ENCODE peak calls at places on chromosomes 5 and 9, in nine cellular contexts. B is fibroblast of the aortic adventitia; F is DND-41; L is CD8-positive, alpha-beta T cell; T is foreskin fibroblast; V is glutamatergic neuron; D is cardiac fibroblast; Y is testis; H is tibial nerve. O is an unnamed sample.

GRCh38 chr9:131610231-131610761 is 65.0 kb downstream of the PRRT1B start:
- DNase-seq in B (peak), F (no peak), L (no peak), T (peak), V (no peak), D (peak), Y (no peak), H (no peak), O (no peak)

GRCh38 chr5:74130141-74130897 is 504.3 kb downstream of the ARHGEF28 start:
- DNase-seq in B (no peak), F (no peak), L (no peak), T (no peak), V (no peak), D (no peak), Y (no peak), H (no peak), O (no peak)

GRCh38 chr5:59136575-59136974 is 553.7 kb downstream of the RAB3C start:
- DNase-seq in B (no peak), F (no peak), L (no peak), T (no peak), V (no peak), D (no peak), Y (no peak), H (no peak), O (no peak)

GRCh38 chr5:35083150-35083549 is 35.4 kb upstream of the AGXT2 start:
- DNase-seq in B (no peak), F (no peak), L (no peak), T (no peak), V (no peak), D (no peak), Y (no peak), H (no peak), O (no peak)

GRCh38 chr9:18010492-18010891 is 431.6 kb downstream of the SH3GL2 start:
- DNase-seq in B (no peak), F (no peak), L (no peak), T (no peak), V (no peak), D (no peak), Y (no peak), H (no peak), O (no peak)

GRCh38 chr9:101166717-101167116 is 138.2 kb downstream of the PLPPR1 start:
- DNase-seq in B (no peak), F (no peak), L (no peak), T (no peak), V (no peak), D (no peak), Y (no peak), H (no peak), O (no peak)

GRCh38 chr5:61318374-61318773 is 13.7 kb upstream of the ZSWIM6 start:
- DNase-seq in B (no peak), F (no peak), L (no peak), T (no peak), V (no peak), D (no peak), Y (no peak), H (no peak), O (no peak)

GRCh38 chr9:104494808-104495207 is 9.3 kb upstream of the OR13F1 start:
- DNase-seq in B (peak), F (no peak), L (no peak), T (no peak), V (no peak), D (peak), Y (no peak), H (no peak), O (no peak)

GRCh38 chr9:21110708-21111576 is 30.7 kb downstream of the IFNW1 start:
- DNase-seq in B (peak), F (peak), L (no peak), T (peak), V (no peak), D (peak), Y (no peak), H (no peak), O (peak)

GRCh38 chr5:116209166-116209565 is 124.3 kb downstream of the COMMD10 start:
- DNase-seq in B (peak), F (no peak), L (no peak), T (no peak), V (no peak), D (no peak), Y (peak), H (no peak), O (no peak)

GRCh38 chr9:121071356-121071755 is 3.4 kb upstream of the CNTRL start:
- DNase-seq in B (no peak), F (no peak), L (no peak), T (no peak), V (no peak), D (no peak), Y (no peak), H (no peak), O (no peak)

GRCh38 chr9:87260171-87260570 is 237.5 kb upstream of the DAPK1 start:
- DNase-seq in B (no peak), F (no peak), L (no peak), T (no peak), V (no peak), D (no peak), Y (no peak), H (peak), O (no peak)

GRCh38 chr9:129644902-129645301 is 3.0 kb upstream of the ASB6 start:
- DNase-seq in B (no peak), F (no peak), L (no peak), T (no peak), V (no peak), D (no peak), Y (no peak), H (no peak), O (no peak)

GRCh38 chr5:108728566-108729305 is 19.0 kb upstream of the FER start:
- DNase-seq in B (no peak), F (peak), L (no peak), T (no peak), V (no peak), D (peak), Y (peak), H (no peak), O (peak)

GRCh38 chr5:133861161-133861737 is 107.2 kb downstream of the C5orf15 start:
- DNase-seq in B (no peak), F (no peak), L (no peak), T (no peak), V (no peak), D (no peak), Y (no peak), H (no peak), O (no peak)

GRCh38 chr9:78566521-78566920 is 269.6 kb downstream of the PSAT1 start:
- DNase-seq in B (no peak), F (no peak), L (no peak), T (peak), V (no peak), D (no peak), Y (no peak), H (no peak), O (no peak)

GRCh38 chr9:96655198-96655851 is at the start of gene PRXL2C:
- DNase-seq in B (peak), F (no peak), L (peak), T (peak), V (peak), D (peak), Y (peak), H (peak), O (peak)

GRCh38 chr9:98861881-98862501 is 54.5 kb downstream of the GALNT12 start:
- DNase-seq in B (peak), F (no peak), L (no peak), T (peak), V (no peak), D (peak), Y (no peak), H (no peak), O (no peak)

GRCh38 chr5:168188182-168188581 is 103.3 kb upstream of the WWC1 start:
- DNase-seq in B (no peak), F (no peak), L (no peak), T (no peak), V (no peak), D (no peak), Y (no peak), H (no peak), O (no peak)

GRCh38 chr5:65034782-65035181 is 266.1 kb downstream of the CWC27 start:
- DNase-seq in B (no peak), F (no peak), L (no peak), T (no peak), V (peak), D (no peak), Y (no peak), H (no peak), O (peak)

GRCh38 chr9:136794281-136795026 is 1.7 kb upstream of the CCDC183 start:
- DNase-seq in B (no peak), F (no peak), L (no peak), T (no peak), V (no peak), D (no peak), Y (no peak), H (no peak), O (no peak)

GRCh38 chr9:17315341-17315740 is 180.5 kb downstream of the CNTLN start:
- DNase-seq in B (no peak), F (no peak), L (no peak), T (no peak), V (no peak), D (no peak), Y (no peak), H (no peak), O (no peak)

GRCh38 chr9:16152276-16153065 is 599.6 kb downstream of the CCDC171 start:
- DNase-seq in B (peak), F (no peak), L (no peak), T (no peak), V (no peak), D (no peak), Y (no peak), H (no peak), O (no peak)

GRCh38 chr5:165029471-165029870 is 1524.1 kb downstream of the MAT2B start:
- DNase-seq in B (no peak), F (no peak), L (no peak), T (no peak), V (no peak), D (no peak), Y (peak), H (no peak), O (peak)

GRCh38 chr5:147441191-147441695 is 68.6 kb downstream of the DPYSL3 start:
- DNase-seq in B (no peak), F (no peak), L (no peak), T (no peak), V (no peak), D (no peak), Y (no peak), H (no peak), O (no peak)
- TF ChIP-seq CTCF in B (no peak), F (no peak), L (no peak), T (no peak), V (no peak), D (no peak), Y (no peak), H (no peak), O (no peak)

GRCh38 chr5:129358069-129358468 is 102.0 kb upstream of the ADAMTS19 start:
- DNase-seq in B (no peak), F (no peak), L (no peak), T (no peak), V (no peak), D (no peak), Y (no peak), H (no peak), O (no peak)

GRCh38 chr5:129363991-129364390 is 96.1 kb upstream of the ADAMTS19 start:
- DNase-seq in B (no peak), F (no peak), L (no peak), T (no peak), V (no peak), D (no peak), Y (no peak), H (no peak), O (no peak)

GRCh38 chr5:129359450-129359849 is 100.6 kb upstream of the ADAMTS19 start:
- DNase-seq in B (no peak), F (no peak), L (no peak), T (no peak), V (no peak), D (no peak), Y (no peak), H (no peak), O (no peak)

GRCh38 chr5:129356846-129357245 is 103.3 kb upstream of the ADAMTS19 start:
- DNase-seq in B (no peak), F (no peak), L (no peak), T (no peak), V (no peak), D (no peak), Y (no peak), H (no peak), O (no peak)

DNA sequence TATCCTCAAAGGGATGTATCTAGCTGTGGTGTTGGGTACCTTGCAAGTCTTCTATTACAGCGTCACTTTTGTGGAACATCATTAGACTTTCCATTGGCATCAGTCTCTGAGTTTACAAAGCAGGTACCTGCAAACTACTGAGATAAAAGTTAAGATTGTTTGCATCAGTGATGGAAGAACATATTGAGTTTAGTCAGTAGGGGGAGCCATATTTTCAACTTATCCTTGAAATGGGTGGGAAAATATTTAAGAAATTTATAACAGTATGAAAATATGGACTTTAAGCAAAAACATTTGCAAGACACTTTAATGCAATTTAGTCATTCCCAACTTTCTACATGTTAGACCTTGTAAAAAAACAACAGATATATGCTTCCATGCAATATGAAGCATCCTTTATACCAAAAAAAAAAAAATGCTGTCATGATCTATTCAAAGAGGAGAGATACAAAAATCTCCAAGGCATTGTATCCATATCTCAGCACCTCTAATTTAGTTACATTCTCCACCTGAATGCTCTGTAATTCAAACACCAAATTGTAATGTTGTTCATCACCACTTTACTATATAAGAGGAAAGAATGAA is 98.6 kb upstream of the ADAMTS19 start:
- DNase-seq in B (peak), F (no peak), L (no peak), T (peak), V (no peak), D (peak), Y (no peak), H (no peak), O (no peak)
- TF ChIP-seq CTCF in B (peak), F (peak), L (no peak), T (peak), V (peak), D (peak), Y (peak), H (no peak), O (peak)

GRCh38 chr5:131107128-131107527 is 57.9 kb downstream of the HINT1 start:
- DNase-seq in B (no peak), F (no peak), L (no peak), T (no peak), V (no peak), D (no peak), Y (no peak), H (no peak), O (no peak)

GRCh38 chr5:131112424-131112823 is 52.6 kb downstream of the HINT1 start:
- DNase-seq in B (no peak), F (no peak), L (no peak), T (no peak), V (no peak), D (no peak), Y (no peak), H (no peak), O (no peak)

GRCh38 chr5:131114754-131115153 is 50.3 kb downstream of the HINT1 start:
- DNase-seq in B (no peak), F (no peak), L (no peak), T (no peak), V (no peak), D (no peak), Y (no peak), H (no peak), O (no peak)

GRCh38 chr5:131109540-131110255 is 55.4 kb downstream of the HINT1 start:
- DNase-seq in B (peak), F (peak), L (no peak), T (peak), V (no peak), D (peak), Y (peak), H (no peak), O (peak)

DNA sequence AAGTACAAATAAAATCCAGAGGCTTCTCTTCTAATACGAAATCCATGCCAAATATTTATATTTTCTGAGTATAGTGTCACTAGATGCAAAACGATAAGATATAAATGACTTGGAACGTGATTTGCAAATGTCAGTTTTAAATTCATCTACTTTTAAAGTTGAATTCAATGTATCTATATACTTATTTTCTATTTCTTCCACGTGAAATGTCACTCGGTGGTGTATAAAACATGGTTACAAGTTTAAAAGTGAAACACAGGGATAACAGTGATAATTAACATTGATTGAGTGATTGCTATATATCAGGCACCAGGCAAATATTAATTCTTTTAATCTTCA is 54.8 kb downstream of the HINT1 start:
- DNase-seq in B (no peak), F (no peak), L (no peak), T (no peak), V (no peak), D (no peak), Y (no peak), H (no peak), O (no peak)
- TF ChIP-seq CTCF in B (no peak), F (no peak), L (peak), T (no peak), V (peak), D (no peak), Y (no peak), H (no peak), O (no peak)

DNA sequence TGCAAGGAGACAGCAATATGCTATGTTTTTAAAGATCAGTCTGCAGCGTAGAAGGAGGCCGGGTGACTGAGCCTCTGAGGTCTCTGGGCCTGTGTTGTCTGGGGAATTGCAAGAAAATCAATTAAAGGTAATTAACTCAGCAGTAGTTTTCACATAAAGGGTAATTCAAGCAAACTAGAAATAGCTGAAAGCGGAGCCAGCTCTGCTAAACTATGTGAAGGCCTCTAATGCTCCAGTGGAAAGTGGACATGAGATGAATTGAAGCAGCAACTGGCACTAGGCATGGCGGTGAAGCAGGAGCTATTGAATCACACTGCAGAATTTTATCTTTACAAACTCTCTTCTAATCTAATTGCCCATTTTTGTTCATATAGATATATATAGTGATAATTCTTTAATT is 285.1 kb upstream of the ITGA1 start:
- DNase-seq in B (no peak), F (no peak), L (no peak), T (no peak), V (peak), D (no peak), Y (no peak), H (no peak), O (no peak)
- TF ChIP-seq CTCF in B (no peak), F (no peak), L (no peak), T (no peak), V (no peak), D (no peak), Y (no peak), H (no peak), O (no peak)

DNA sequence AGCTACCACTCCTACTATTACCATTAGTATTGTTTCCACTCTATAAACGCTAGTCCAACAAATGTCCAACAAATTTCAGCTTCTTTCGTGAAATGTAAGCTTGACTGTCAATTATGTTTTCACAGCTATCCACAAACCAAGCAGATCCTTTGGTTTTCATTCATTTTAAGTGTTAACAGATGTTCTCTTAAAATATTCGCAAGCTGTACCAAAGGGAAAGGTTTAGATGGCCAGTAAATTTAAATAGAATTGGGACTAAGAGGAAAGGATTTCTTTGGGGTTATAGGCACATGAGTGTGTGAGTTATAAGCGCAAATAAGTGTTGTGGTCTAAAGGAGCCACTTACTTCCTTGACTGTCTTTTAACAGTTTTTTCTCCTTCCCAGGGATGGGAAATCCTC is 136.8 kb upstream of the ADRA1B start:
- DNase-seq in B (no peak), F (no peak), L (no peak), T (peak), V (no peak), D (no peak), Y (no peak), H (no peak), O (no peak)
- TF ChIP-seq CTCF in B (no peak), F (no peak), L (no peak), T (no peak), V (no peak), D (no peak), Y (no peak), H (no peak), O (no peak)

DNA sequence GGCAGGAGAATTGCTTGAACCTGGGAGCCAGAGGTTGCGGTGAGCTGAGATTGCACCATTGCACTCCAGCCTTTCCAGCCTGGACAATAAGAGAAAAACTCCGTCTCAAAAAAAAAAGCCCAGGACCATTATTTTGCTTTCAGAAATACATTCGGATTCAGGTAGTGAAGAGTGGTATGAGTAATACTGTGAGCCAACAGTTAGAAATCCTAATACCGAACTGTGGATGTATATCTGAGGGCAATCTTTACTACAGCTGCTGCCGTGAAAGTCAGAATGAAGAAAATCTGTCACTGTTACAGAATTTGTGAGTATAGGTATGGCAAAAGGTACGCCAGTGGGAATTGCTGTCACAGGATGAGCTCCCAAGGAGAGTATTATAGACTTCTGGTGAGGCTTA is 3.4 kb upstream of the CDK7 start:
- DNase-seq in B (no peak), F (no peak), L (no peak), T (no peak), V (no peak), D (no peak), Y (no peak), H (no peak), O (no peak)
- TF ChIP-seq CTCF in B (no peak), F (no peak), L (no peak), T (no peak), V (no peak), D (no peak), Y (no peak), H (no peak), O (no peak)

DNA sequence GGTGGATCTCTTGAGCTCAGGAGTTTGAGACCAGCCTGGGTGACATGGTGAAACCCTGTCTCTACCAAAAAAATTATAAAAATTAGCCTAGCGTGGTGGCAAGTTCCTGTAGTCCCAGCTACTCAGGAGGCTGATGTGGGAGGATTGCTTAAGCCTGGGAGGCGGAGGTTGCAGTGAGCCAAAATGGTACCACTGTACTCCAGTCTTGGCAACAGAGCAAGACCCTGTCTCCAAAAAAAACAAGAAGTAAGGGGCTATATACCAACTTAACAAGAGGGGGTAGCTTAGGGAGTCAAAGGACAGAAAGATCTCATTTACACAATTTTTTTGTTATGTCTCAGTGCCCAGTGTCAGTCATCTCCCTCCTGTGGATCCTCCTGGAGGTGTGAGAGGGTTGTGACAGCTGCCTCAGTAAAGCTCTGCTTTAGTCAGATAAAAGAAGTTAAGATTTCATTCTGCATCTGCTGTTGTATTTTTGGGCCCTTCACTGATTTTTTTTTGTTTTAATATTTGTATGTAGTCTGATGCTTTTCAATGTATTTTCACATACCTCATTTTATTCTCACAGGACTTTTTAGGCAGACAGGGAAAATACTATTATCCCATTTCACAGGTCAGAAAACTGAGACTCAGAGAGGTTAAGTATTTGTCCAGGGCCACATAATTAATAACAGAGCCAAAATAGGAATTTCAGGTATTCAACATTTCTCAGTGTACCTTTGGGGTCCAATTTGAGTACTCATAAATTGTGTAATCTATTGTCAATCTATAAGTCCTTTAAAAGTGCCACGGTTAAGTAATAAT is 120.9 kb upstream of the GRHPR start:
- DNase-seq in B (no peak), F (no peak), L (no peak), T (no peak), V (no peak), D (no peak), Y (no peak), H (no peak), O (no peak)
- TF ChIP-seq CTCF in B (peak), F (peak), L (no peak), T (no peak), V (no peak), D (no peak), Y (no peak), H (no peak), O (no peak)